ENCODE peak calls at places on chromosomes 16 and 17, in ten cellular contexts. E is stimulated activated naive CD4-positive, alpha-beta T cell; Q is heart right ventricle; J is esophagus squamous epithelium; H is nephron progenitor cell; V is M059J; W is H54; B is smooth muscle cell of the brain vasculature; X is fibroblast of gingiva; F is stimulated activated CD4-positive, alpha-beta T cell treated with anti-CD3 and anti-CD28 coated beads, TNF-alpha, amount 100 ng/mL, for 1 hour. Z is an unnamed sample.

GRCh38 chr17:31068291-31068690 is 26.5 kb upstream of the NF1 start:
- DNase-seq in E (peak), Q (peak), J (no peak), H (no peak), V (peak), W (no peak), B (no peak), X (no peak), F (no peak), Z (no peak)

GRCh38 chr16:58098207-58099096 is 30.7 kb downstream of the CFAP20 start:
- DNase-seq in E (no peak), Q (no peak), J (no peak), H (no peak), V (peak), W (peak), B (no peak), X (peak), F (no peak), Z (no peak)

GRCh38 chr17:55549140-55549539 is 37.9 kb upstream of the SMIM36 start:
- DNase-seq in E (no peak), Q (no peak), J (no peak), H (no peak), V (peak), W (no peak), B (no peak), X (no peak), F (no peak), Z (no peak)

GRCh38 chr16:50644730-50645129 is 36.4 kb downstream of the SNX20 start:
- DNase-seq in E (peak), Q (no peak), J (no peak), H (no peak), V (peak), W (no peak), B (no peak), X (no peak), F (no peak), Z (no peak)

GRCh38 chr17:73410586-73411329 is 99.0 kb upstream of the CDC42EP4 start:
- DNase-seq in E (no peak), Q (no peak), J (no peak), H (peak), V (no peak), W (no peak), B (no peak), X (no peak), F (no peak), Z (no peak)

GRCh38 chr17:73189417-73190099 is 3.3 kb upstream of the COG1 start:
- DNase-seq in E (no peak), Q (no peak), J (no peak), H (peak), V (peak), W (peak), B (no peak), X (peak), F (no peak), Z (no peak)

GRCh38 chr16:65975049-65975708 is 391.3 kb upstream of the CDH5 start:
- DNase-seq in E (no peak), Q (no peak), J (no peak), H (no peak), V (peak), W (no peak), B (no peak), X (peak), F (no peak), Z (no peak)

GRCh38 chr16:67242138-67242730 is 5.0 kb downstream of the FHOD1 start:
- DNase-seq in E (no peak), Q (no peak), J (no peak), H (no peak), V (no peak), W (no peak), B (no peak), X (no peak), F (no peak), Z (no peak)

GRCh38 chr16:55825115-55825728 is 7.7 kb downstream of the CES1 start:
- DNase-seq in E (no peak), Q (no peak), J (no peak), H (no peak), V (peak), W (no peak), B (no peak), X (no peak), F (no peak), Z (no peak)